ENCODE peak calls at places on chromosomes 12 and 14, in six cellular contexts. Q, O, K, F, H and U are unnamed samples.

GRCh38 chr14:31027847-31028246 is 1.7 kb upstream of the STRN3 start:
- DNase-seq in H (no peak), O (no peak), K (no peak), Q (no peak), F (peak), U (no peak)

GRCh38 chr12:102171951-102172350 is 25.7 kb downstream of the PMCH start:
- DNase-seq in F (no peak), O (no peak), Q (no peak), K (no peak), H (no peak), U (no peak)

GRCh38 chr14:100540141-100540925 is 46.9 kb downstream of the BEGAIN start:
- DNase-seq in F (peak), Q (no peak), H (peak), K (no peak), O (peak), U (peak)

GRCh38 chr14:103628221-103628683 is 759 bp upstream of the KLC1 start:
- DNase-seq in O (peak), K (no peak), H (peak), F (peak), Q (peak), U (no peak)

GRCh38 chr12:120234643-120235368 is 30.7 kb downstream of the PXN start:
- DNase-seq in Q (no peak), K (no peak), H (peak), F (peak), O (peak), U (no peak)

GRCh38 chr14:67461341-67461985 is 27.1 kb downstream of the TMEM229B start:
- DNase-seq in O (no peak), K (no peak), H (no peak), Q (no peak), F (no peak), U (no peak)

GRCh38 chr12:62021808-62022207 is 238.4 kb upstream of the USP15 start:
- DNase-seq in K (no peak), O (no peak), H (no peak), Q (no peak), F (no peak), U (no peak)

GRCh38 chr12:12281134-12281533 is 14.3 kb upstream of the LRP6 start:
- DNase-seq in H (no peak), K (no peak), Q (no peak), O (no peak), F (no peak), U (no peak)

GRCh38 chr12:120658286-120659150 is 18.1 kb downstream of the CABP1 start:
- DNase-seq in H (peak), F (no peak), K (no peak), Q (no peak), O (no peak), U (no peak)

GRCh38 chr12:52390739-52391617 is 5.5 kb upstream of the KRT84 start:
- DNase-seq in Q (no peak), O (no peak), F (peak), K (no peak), H (no peak), U (no peak)

GRCh38 chr12:108269224-108269623 is 69.9 kb downstream of the CMKLR1 start:
- DNase-seq in Q (no peak), K (no peak), O (no peak), H (no peak), F (no peak), U (no peak)

GRCh38 chr12:12265571-12266388 is 1.1 kb downstream of the LRP6 start:
- DNase-seq in F (peak), K (peak), O (no peak), H (peak), Q (peak), U (no peak)

GRCh38 chr12:19186722-19187661 is 57.5 kb downstream of the PLEKHA5 start:
- DNase-seq in Q (peak), O (no peak), F (peak), K (no peak), H (no peak), U (no peak)

GRCh38 chr12:71139153-71139735 is 18.6 kb downstream of the TSPAN8 start:
- DNase-seq in H (peak), K (no peak), Q (no peak), F (no peak), O (no peak), U (no peak)

GRCh38 chr14:89033756-89034155 is 209.3 kb downstream of the TTC8 start:
- DNase-seq in K (no peak), O (no peak), F (no peak), H (no peak), Q (no peak), U (no peak)

GRCh38 chr14:96260341-96260821 is 4.4 kb downstream of the BDKRB1 start:
- DNase-seq in F (no peak), O (no peak), K (no peak), H (no peak), Q (no peak), U (no peak)

GRCh38 chr12:48979602-48980388 is 1.7 kb downstream of the WNT1 start:
- DNase-seq in F (no peak), O (no peak), K (peak), H (no peak), Q (peak), U (no peak)

GRCh38 chr12:69241444-69242092 is 2.2 kb downstream of the CPSF6 start:
- DNase-seq in Q (no peak), K (no peak), F (no peak), O (no peak), H (no peak), U (no peak)

GRCh38 chr14:32576088-32576795 is 247.1 kb downstream of the AKAP6 start:
- DNase-seq in O (no peak), K (no peak), F (peak), H (no peak), Q (peak), U (no peak)
- TF ChIP-seq CTCF in O (peak), K (peak), F (peak), H (peak), Q (peak), U (peak)

GRCh38 chr12:125678589-125678993 is 613.4 kb downstream of the AACS start:
- DNase-seq in Q (no peak), K (no peak), O (no peak), H (no peak), F (no peak), U (no peak)
- TF ChIP-seq CTCF in Q (no peak), K (no peak), O (no peak), H (no peak), F (no peak), U (no peak)

GRCh38 chr12:67068204-67068731 is 200.9 kb upstream of the CAND1 start:
- DNase-seq in F (peak), H (peak), Q (peak), O (no peak), K (no peak), U (no peak)
- TF ChIP-seq CTCF in F (no peak), H (no peak), Q (no peak), O (no peak), K (no peak), U (peak)

GRCh38 chr14:83463500-83464098 is 1929.9 kb upstream of the SEL1L start:
- DNase-seq in Q (peak), O (no peak), K (no peak), F (peak), H (no peak), U (no peak)
- TF ChIP-seq CTCF in Q (peak), O (peak), K (no peak), F (peak), H (peak), U (peak)

GRCh38 chr12:30753233-30753632 is 1.5 kb downstream of the CAPRIN2 start:
- DNase-seq in K (no peak), Q (peak), H (no peak), O (no peak), F (peak), U (no peak)
- TF ChIP-seq CTCF in K (peak), Q (peak), H (no peak), O (peak), F (peak), U (peak)

GRCh38 chr14:69708586-69709169 is 58.3 kb upstream of the SRSF5 start:
- DNase-seq in H (no peak), Q (no peak), F (peak), K (no peak), O (no peak), U (no peak)
- TF ChIP-seq CTCF in H (peak), Q (peak), F (peak), K (no peak), O (no peak), U (peak)

DNA sequence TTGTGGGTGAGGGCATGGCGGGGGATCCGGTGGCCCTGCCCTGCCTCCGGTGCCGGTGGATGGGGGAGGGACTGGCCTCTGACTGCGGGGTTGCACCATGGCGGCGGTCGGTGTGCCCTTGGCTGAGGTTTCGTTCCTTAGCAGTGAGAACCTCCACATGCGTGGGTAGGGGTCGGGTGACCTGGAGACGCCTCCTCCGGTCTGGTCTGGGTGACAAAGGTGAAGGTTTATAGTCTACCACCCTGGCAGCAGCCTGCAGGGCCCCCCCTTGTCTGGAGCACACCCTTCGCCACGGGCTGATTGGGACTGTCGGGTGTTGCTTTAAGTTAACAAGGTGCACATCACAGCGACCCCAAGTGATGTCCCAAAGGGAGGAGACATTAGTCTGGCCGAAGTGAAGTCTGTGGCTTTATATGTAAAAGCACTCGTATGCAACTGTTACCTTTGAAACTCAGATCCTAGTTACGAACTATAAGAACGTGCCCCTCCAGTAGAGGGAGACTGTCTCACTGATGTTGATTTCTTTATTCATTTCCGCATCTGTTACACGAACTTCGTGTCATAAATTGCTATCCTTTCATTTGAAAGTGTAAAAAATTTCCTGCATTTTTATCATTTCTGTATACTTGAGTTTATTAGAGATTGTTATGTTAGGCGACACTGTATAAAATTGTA is 74.4 kb downstream of the WDR20 start:
- DNase-seq in Q (no peak), O (peak), H (no peak), F (no peak), K (no peak), U (no peak)
- TF ChIP-seq CTCF in Q (no peak), O (no peak), H (no peak), F (peak), K (no peak), U (peak)

GRCh38 chr12:121858662-121859572 is at the start of gene HPD:
- DNase-seq in F (no peak), O (peak), Q (no peak), K (no peak), H (peak), U (no peak)

GRCh38 chr12:121857322-121858246 is 1.1 kb downstream of the HPD start:
- DNase-seq in Q (no peak), K (no peak), F (no peak), H (peak), O (no peak), U (no peak)

GRCh38 chr12:121860257-121860656 is 1.6 kb upstream of the HPD start:
- DNase-seq in F (no peak), O (no peak), K (no peak), H (peak), Q (no peak), U (no peak)

GRCh38 chr12:121861549-121862254 is 3.0 kb upstream of the HPD start:
- DNase-seq in K (no peak), F (peak), O (no peak), Q (no peak), H (no peak), U (no peak)

DNA sequence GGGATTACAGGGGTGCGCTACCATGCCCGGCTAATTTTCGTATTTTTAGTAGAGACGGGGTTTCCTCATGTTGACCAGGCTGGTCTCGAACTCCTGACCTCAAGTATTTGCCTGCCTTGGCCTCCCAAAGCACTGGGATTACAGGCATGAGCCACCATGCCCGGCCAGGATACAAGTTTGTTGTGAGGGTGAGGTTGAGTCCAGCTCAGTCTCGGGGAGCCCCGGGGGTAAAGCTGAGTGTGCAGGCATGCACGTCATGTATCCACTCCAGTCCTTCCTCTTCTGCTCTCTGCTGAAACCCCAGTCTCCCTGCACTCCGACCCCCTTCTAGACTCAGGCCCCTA is 369 bp downstream of the HPD start:
- DNase-seq in H (no peak), Q (no peak), F (no peak), K (no peak), O (no peak), U (no peak)
- TF ChIP-seq CTCF in H (no peak), Q (no peak), F (no peak), K (no peak), O (no peak), U (no peak)